ENCODE peak calls at places on chromosomes 11 and 22, in six cellular contexts. T is left ventricle myocardium inferior, Z is AG04450, S is type B pancreatic cell, C is mucosa of descending colon, V is chondrocyte. L is an unnamed sample.

GRCh38 chr11:41281131-41281742 is 178.2 kb downstream of the LRRC4C start:
- DNase-seq in S (no peak), C (no peak), Z (no peak), T (no peak), V (no peak), L (no peak)

GRCh38 chr11:795638-796564 is 2.2 kb downstream of the SLC25A22 start:
- DNase-seq in V (no peak), Z (peak), S (no peak), T (peak), C (peak), L (no peak)

GRCh38 chr11:8017071-8017470 is 29.9 kb downstream of the EIF3F start:
- DNase-seq in C (no peak), T (no peak), S (no peak), V (no peak), Z (no peak), L (peak)

GRCh38 chr22:31162015-31162765 is 2.2 kb downstream of the RNF185 start:
- DNase-seq in Z (no peak), C (no peak), T (no peak), S (no peak), V (no peak), L (no peak)

GRCh38 chr11:6196396-6196795 is 2.6 kb upstream of the OR52W1 start:
- DNase-seq in Z (no peak), V (no peak), C (no peak), T (no peak), S (no peak), L (no peak)

GRCh38 chr11:107751082-107751481 is 39.2 kb upstream of the SLN start:
- DNase-seq in S (no peak), V (no peak), C (no peak), T (no peak), Z (no peak), L (no peak)

GRCh38 chr11:57324886-57325734 is at the start of gene TNKS1BP1:
- DNase-seq in Z (peak), S (peak), T (peak), C (peak), V (no peak), L (no peak)

GRCh38 chr22:45237065-45237990 is 3.4 kb downstream of the KIAA0930 start:
- DNase-seq in T (no peak), V (no peak), S (no peak), C (no peak), Z (no peak), L (no peak)

GRCh38 chr22:25892678-25893077 is 150.7 kb downstream of the MYO18B start:
- DNase-seq in T (no peak), V (no peak), C (no peak), Z (no peak), S (no peak), L (peak)

GRCh38 chr11:115803341-115803740 is 299.1 kb upstream of the CADM1 start:
- DNase-seq in S (no peak), Z (no peak), T (no peak), V (no peak), C (no peak), L (no peak)

GRCh38 chr11:726278-726915 is 20.4 kb downstream of the EPS8L2 start:
- DNase-seq in Z (no peak), T (no peak), S (peak), C (peak), V (no peak), L (peak)

GRCh38 chr22:22076937-22077703 is 94.5 kb upstream of the TOP3B start:
- DNase-seq in V (no peak), Z (no peak), C (no peak), T (no peak), S (no peak), L (no peak)

GRCh38 chr11:65363770-65364169 is 9.2 kb downstream of the TIGD3 start:
- DNase-seq in V (no peak), C (no peak), S (no peak), Z (no peak), T (no peak), L (no peak)

GRCh38 chr22:24834845-24835570 is 29.0 kb downstream of the SGSM1 start:
- DNase-seq in S (no peak), Z (no peak), V (no peak), T (no peak), C (peak), L (no peak)
- TF ChIP-seq CTCF in S (peak), Z (peak), V (peak), T (peak), C (no peak), L (no peak)

GRCh38 chr22:50399751-50400331 is 56.7 kb downstream of the PPP6R2 start:
- DNase-seq in Z (no peak), T (no peak), C (peak), S (no peak), V (no peak), L (no peak)
- TF ChIP-seq CTCF in Z (peak), T (no peak), C (no peak), S (peak), V (peak), L (no peak)

GRCh38 chr11:4699697-4700435 is 2.2 kb upstream of the OR51E2 start:
- DNase-seq in S (no peak), V (no peak), T (no peak), Z (no peak), C (no peak), L (no peak)

GRCh38 chr11:4695442-4695841 is 2.2 kb downstream of the OR51E2 start:
- DNase-seq in V (no peak), T (no peak), S (no peak), Z (peak), C (no peak), L (no peak)

GRCh38 chr11:4700436-4700820 is 2.8 kb upstream of the OR51E2 start:
- DNase-seq in Z (no peak), S (no peak), T (no peak), C (no peak), V (no peak), L (no peak)

DNA sequence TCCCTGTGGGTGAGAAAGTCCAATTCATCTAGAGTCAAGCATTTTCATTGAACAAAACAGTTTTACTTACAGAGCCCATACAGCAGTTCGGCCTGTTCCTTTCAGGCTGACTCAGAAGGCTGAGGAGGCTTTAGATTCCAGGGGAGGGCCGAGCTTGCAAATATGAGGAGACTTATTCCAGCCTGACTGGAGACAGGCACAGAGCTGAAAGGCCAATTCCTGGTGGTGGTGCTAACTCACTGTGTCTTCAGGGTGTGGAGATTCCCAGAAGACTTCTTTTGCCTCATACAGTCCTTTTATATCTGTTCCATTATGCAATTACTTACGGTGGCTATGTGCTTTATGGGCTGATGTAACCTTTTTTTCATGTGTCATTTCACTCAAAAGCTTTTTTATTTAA is at the start of gene OR51E2:
- DNase-seq in V (no peak), S (no peak), T (no peak), C (no peak), Z (peak), L (no peak)
- TF ChIP-seq CTCF in V (peak), S (no peak), T (no peak), C (no peak), Z (no peak), L (no peak)

GRCh38 chr11:120108154-120108784 is 29.6 kb downstream of the TRIM29 start:
- DNase-seq in Z (peak), S (peak), V (no peak), C (peak), T (peak), L (no peak)

GRCh38 chr11:120108785-120109168 is 29.1 kb downstream of the TRIM29 start:
- DNase-seq in T (no peak), Z (no peak), S (no peak), V (no peak), C (no peak), L (no peak)

GRCh38 chr11:120115272-120116000 is 22.5 kb downstream of the TRIM29 start:
- DNase-seq in T (no peak), C (no peak), Z (no peak), S (no peak), V (no peak), L (no peak)

GRCh38 chr11:120109531-120109930 is 28.4 kb downstream of the TRIM29 start:
- DNase-seq in T (no peak), C (no peak), S (no peak), V (no peak), Z (no peak), L (no peak)

DNA sequence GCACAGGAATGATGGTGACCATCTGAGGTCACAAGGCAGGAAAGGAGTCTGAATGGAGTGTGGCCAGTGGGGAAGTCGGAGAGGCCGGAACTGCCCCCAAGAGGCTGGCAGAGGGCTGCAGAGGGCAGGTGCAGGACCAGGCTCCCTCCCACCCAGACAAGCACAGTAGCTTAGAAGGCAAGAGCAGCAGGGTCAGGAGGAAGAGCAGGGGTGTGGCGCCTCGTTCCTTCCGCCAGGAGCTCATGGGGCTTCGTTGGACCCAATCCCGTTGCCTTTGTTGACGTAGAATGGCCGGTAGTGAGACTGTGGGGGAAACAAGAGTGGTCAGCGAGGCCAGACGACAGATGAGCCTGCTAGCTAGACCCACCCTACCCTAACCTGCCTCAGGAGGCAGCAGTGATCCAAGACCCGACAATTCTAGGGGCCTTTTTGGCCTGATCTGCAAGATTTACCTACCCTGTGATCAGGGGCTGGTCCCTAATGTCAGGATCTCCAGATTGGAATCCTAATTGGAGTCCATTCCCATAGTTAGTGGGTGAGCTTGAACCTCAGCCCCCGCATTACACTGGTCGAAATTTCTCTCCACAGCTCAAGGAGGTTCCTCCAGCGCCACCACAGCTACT is 25.6 kb downstream of the TRIM29 start:
- DNase-seq in S (no peak), Z (no peak), C (no peak), V (no peak), T (no peak), L (no peak)
- TF ChIP-seq CTCF in S (peak), Z (no peak), C (no peak), V (no peak), T (no peak), L (no peak)

DNA sequence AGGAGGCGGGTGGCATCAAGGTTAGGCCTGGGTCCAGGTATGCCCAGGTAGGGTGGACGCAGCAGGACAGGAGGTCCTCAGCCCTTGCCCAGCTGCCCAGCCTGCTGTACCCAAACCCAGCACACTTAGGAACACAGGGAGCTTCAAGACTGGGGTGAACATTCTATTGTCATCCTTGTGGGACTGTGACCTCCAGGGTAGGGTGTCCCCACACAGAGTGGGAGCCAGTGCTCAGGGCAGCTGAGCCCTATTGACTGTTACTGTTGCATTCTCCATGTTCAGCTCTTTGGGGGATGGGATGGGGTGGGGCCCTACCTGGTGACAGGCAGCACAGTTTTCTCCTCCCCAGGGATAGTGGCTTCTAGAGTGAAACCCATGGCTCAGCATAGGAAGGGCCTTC is 106.0 kb downstream of the BCR start:
- DNase-seq in T (no peak), S (no peak), Z (no peak), C (no peak), V (no peak), L (no peak)
- TF ChIP-seq CTCF in T (no peak), S (no peak), Z (no peak), C (no peak), V (no peak), L (no peak)

GRCh38 chr11:105856954-105857353 is 165.1 kb downstream of the MSANTD4 start:
- DNase-seq in T (no peak), S (no peak), Z (no peak), V (no peak), C (no peak), L (no peak)

GRCh38 chr11:105860105-105860504 is 161.9 kb downstream of the MSANTD4 start:
- DNase-seq in V (no peak), T (no peak), C (no peak), Z (no peak), S (no peak), L (no peak)

GRCh38 chr11:105862736-105863367 is 159.2 kb downstream of the MSANTD4 start:
- DNase-seq in Z (peak), S (no peak), C (no peak), T (no peak), V (no peak), L (no peak)

GRCh38 chr11:105861225-105861624 is 160.8 kb downstream of the MSANTD4 start:
- DNase-seq in Z (no peak), S (no peak), T (no peak), C (no peak), V (no peak), L (no peak)
- TF ChIP-seq CTCF in Z (peak), S (no peak), T (no peak), C (no peak), V (peak), L (no peak)

DNA sequence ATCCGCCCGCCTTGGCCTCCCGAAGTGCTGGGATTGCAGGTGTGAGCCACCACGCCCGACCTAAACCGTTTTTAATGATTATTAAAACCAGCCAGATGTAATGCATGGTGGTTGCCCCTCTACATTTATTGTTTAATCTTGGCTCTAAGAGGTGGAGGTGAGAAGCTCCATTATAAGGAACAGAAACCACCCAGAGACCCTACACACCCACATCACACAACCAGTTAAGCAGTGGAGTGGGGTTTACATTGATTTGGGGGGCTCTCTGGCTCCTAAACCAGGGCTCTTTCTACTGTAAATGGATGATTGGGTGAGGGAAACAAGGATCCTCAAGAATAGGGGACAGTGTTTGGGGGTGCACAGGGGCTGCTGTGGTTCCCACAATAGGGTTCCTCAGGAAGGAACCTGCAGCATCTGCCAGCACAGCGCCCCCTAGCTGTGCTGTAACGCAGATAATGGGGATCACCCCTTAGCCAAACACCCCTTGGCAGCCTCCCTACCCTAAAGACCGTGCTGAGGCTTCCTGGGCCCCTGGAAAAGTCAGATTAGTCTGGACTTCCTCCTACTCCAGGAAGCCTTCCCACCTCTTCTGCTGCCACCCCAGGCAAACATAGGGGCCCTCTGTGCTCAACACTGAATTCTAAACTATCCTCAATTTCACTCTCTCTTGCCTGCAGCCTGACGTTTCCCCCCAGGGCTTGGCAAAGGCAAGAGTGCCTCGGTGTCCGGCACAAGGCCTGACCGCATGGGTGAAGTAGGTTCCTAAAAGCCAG is 2.4 kb downstream of the MPST start:
- DNase-seq in T (peak), C (peak), V (no peak), Z (no peak), S (no peak), L (no peak)
- TF ChIP-seq CTCF in T (peak), C (peak), V (peak), Z (peak), S (peak), L (peak)